ENCODE peak calls at places on chromosome 19, in seven cellular contexts. S, K, A, U, D, E and W are unnamed samples.

GRCh38 chr19:3968556-3969434 is 2.1 kb downstream of the DAPK3 start:
- DNase-seq in A (peak), E (peak), D (peak), U (no peak), K (no peak), S (peak), W (no peak)

GRCh38 chr19:15291666-15292065 is 40.7 kb downstream of the BRD4 start:
- DNase-seq in S (no peak), A (no peak), D (no peak), E (no peak), U (no peak), K (no peak), W (no peak)

GRCh38 chr19:38395381-38396127 is 7.1 kb downstream of the SPRED3 start:
- DNase-seq in E (no peak), K (peak), U (no peak), A (no peak), D (no peak), S (no peak), W (no peak)

GRCh38 chr19:30159636-30160035 is 212.5 kb upstream of the ZNF536 start:
- DNase-seq in E (no peak), U (no peak), D (no peak), S (no peak), A (no peak), K (no peak), W (no peak)

GRCh38 chr19:8515317-8515716 is 1.4 kb upstream of the ZNF414 start:
- DNase-seq in A (no peak), E (no peak), S (no peak), U (peak), D (no peak), K (no peak), W (peak)

GRCh38 chr19:10848208-10848843 is at the start of gene C19orf38:
- DNase-seq in E (no peak), A (no peak), S (no peak), K (peak), U (no peak), D (no peak), W (peak)

GRCh38 chr19:38564981-38565685 is 52.6 kb downstream of the MAP4K1 start:
- DNase-seq in U (no peak), E (no peak), D (no peak), A (peak), S (no peak), K (peak), W (no peak)

GRCh38 chr19:7528192-7528519 is 5.7 kb downstream of the MCOLN1 start:
- DNase-seq in K (no peak), A (no peak), S (no peak), E (no peak), D (no peak), U (no peak), W (no peak)

GRCh38 chr19:51418707-51419106 is 1.3 kb upstream of the SIGLEC10 start:
- DNase-seq in K (no peak), A (no peak), D (no peak), E (no peak), U (no peak), S (no peak), W (no peak)

GRCh38 chr19:372306-372890 is 27.8 kb upstream of the MIER2 start:
- DNase-seq in E (no peak), A (no peak), U (no peak), S (no peak), K (no peak), D (no peak), W (no peak)

GRCh38 chr19:56119585-56119978 is 1.5 kb downstream of the ZNF787 start:
- DNase-seq in E (no peak), D (peak), K (no peak), A (peak), S (no peak), U (no peak), W (no peak)

GRCh38 chr19:4831351-4832340 is at the start of gene TICAM1:
- DNase-seq in A (peak), K (peak), E (peak), S (peak), D (peak), U (peak), W (peak)

GRCh38 chr19:5799247-5800241 is 5.3 kb upstream of the NRTN start:
- DNase-seq in U (no peak), D (no peak), E (no peak), K (no peak), S (no peak), A (no peak), W (no peak)

GRCh38 chr19:7360393-7360984 is 11.8 kb downstream of the ARHGEF18 start:
- DNase-seq in S (no peak), E (no peak), K (no peak), U (no peak), D (no peak), A (no peak), W (no peak)

GRCh38 chr19:55113570-55114039 is 3.8 kb downstream of the PPP1R12C start:
- DNase-seq in A (no peak), U (no peak), K (no peak), E (peak), D (peak), S (peak), W (no peak)

GRCh38 chr19:55178781-55179569 is 1.1 kb downstream of the SYT5 start:
- DNase-seq in A (peak), K (peak), E (peak), U (peak), D (peak), S (peak), W (peak)

GRCh38 chr19:9075064-9075964 is 11.5 kb upstream of the OR1M1 start:
- DNase-seq in K (no peak), E (peak), A (peak), U (no peak), D (peak), S (peak), W (no peak)

GRCh38 chr19:47549341-47549768 is 23.6 kb downstream of the ZNF541 start:
- DNase-seq in U (no peak), A (no peak), S (no peak), K (no peak), D (no peak), E (peak), W (no peak)

GRCh38 chr19:30978639-30979038 is 370.6 kb downstream of the TSHZ3 start:
- DNase-seq in K (no peak), D (no peak), U (no peak), A (no peak), S (no peak), E (no peak), W (no peak)

GRCh38 chr19:7489609-7490044 is 792 bp upstream of the PEX11G start:
- DNase-seq in K (peak), S (no peak), U (no peak), D (no peak), A (no peak), E (no peak), W (no peak)

GRCh38 chr19:8640402-8641004 is 10.1 kb downstream of the NFILZ start:
- DNase-seq in K (no peak), D (no peak), E (peak), U (no peak), S (no peak), A (peak), W (peak)

GRCh38 chr19:32372726-32373613 is 27.6 kb downstream of the ZNF507 start:
- DNase-seq in U (no peak), A (no peak), D (peak), E (no peak), K (no peak), S (no peak), W (no peak)

GRCh38 chr19:1961545-1961878 is 20.5 kb downstream of the CSNK1G2 start:
- DNase-seq in K (no peak), U (no peak), D (peak), E (no peak), A (no peak), S (no peak), W (no peak)

GRCh38 chr19:33114302-33114701 is 17.6 kb upstream of the WDR88 start:
- DNase-seq in E (no peak), D (no peak), A (peak), S (no peak), U (no peak), K (no peak), W (no peak)

GRCh38 chr19:460877-461609 is at the start of gene SHC2:
- DNase-seq in D (no peak), S (no peak), K (no peak), E (no peak), A (peak), U (no peak), W (no peak)

GRCh38 chr19:18254546-18255500 is 19.4 kb downstream of the IQCN start:
- DNase-seq in E (no peak), U (no peak), K (no peak), A (peak), D (no peak), S (no peak), W (no peak)

GRCh38 chr19:8334458-8335342 is 8.4 kb downstream of the KANK3 start:
- DNase-seq in A (peak), D (peak), U (no peak), E (peak), S (no peak), K (peak), W (no peak)

GRCh38 chr19:19823916-19824315 is 2.4 kb upstream of the ZNF506 start:
- DNase-seq in S (no peak), D (no peak), K (peak), A (no peak), U (no peak), E (no peak), W (no peak)

GRCh38 chr19:7699422-7700127 is 2.4 kb downstream of the FCER2 start:
- DNase-seq in A (no peak), D (no peak), S (no peak), K (peak), E (no peak), U (no peak), W (no peak)

GRCh38 chr19:57241181-57241580 is 749 bp downstream of the ZNF805 start:
- DNase-seq in A (no peak), S (no peak), D (peak), K (no peak), U (no peak), E (no peak), W (peak)

GRCh38 chr19:51799311-51799997 is 4.5 kb downstream of the FPR3 start:
- DNase-seq in U (no peak), E (peak), S (peak), K (no peak), A (peak), D (peak), W (no peak)

GRCh38 chr19:53655042-53655665 is 23.4 kb downstream of the DPRX start:
- DNase-seq in D (no peak), K (no peak), E (no peak), S (no peak), A (no peak), U (no peak), W (no peak)